ENCODE peak calls at places on chromosome 20, in seven cellular contexts. Y is GM23248; S is neural crest cell; F is ureter; R is right lobe of liver; C is stimulated activated CD4-positive, alpha-beta T cell treated with anti-CD3 and anti-CD28 coated beads, Interleukin-15, amount 100 ng/mL, for 1 hour; B is nucleus accumbens. O is an unnamed sample.

GRCh38 chr20:54062812-54063280 is 7.5 kb downstream of the BCAS1 start:
- DNase-seq in Y (peak; percentile 75), S (no peak), F (no peak), R (no peak), C (no peak), B (peak; percentile 52), O (no peak)

GRCh38 chr20:36385503-36385902 is 79.4 kb downstream of the DLGAP4 start:
- DNase-seq in Y (no peak), S (no peak), F (no peak), R (no peak), C (no peak), B (no peak), O (no peak)

GRCh38 chr20:2619961-2620595 is 32.4 kb upstream of the NOP56 start:
- DNase-seq in Y (peak; percentile 19), S (no peak), F (no peak), R (no peak), C (no peak), B (no peak), O (no peak)

GRCh38 chr20:25308671-25309394 is 60.9 kb downstream of the PYGB start:
- DNase-seq in Y (peak; percentile 84), S (no peak), F (no peak), R (no peak), C (no peak), B (no peak), O (no peak)

GRCh38 chr20:49675368-49676151 is 38.1 kb downstream of the B4GALT5 start:
- DNase-seq in Y (peak; percentile 57), S (no peak), F (no peak), R (no peak), C (no peak), B (no peak), O (no peak)

GRCh38 chr20:50569864-50570836 is 60.0 kb downstream of the PTPN1 start:
- DNase-seq in Y (peak; percentile 57), S (no peak), F (no peak), R (no peak), C (no peak), B (no peak), O (no peak)

GRCh38 chr20:33043731-33044181 is 9.9 kb upstream of the BPIFB3 start:
- DNase-seq in Y (no peak), S (no peak), F (no peak), R (no peak), C (no peak), B (no peak), O (no peak)

GRCh38 chr20:20712004-20712473 is 405 bp downstream of the RALGAPA2 start:
- DNase-seq in Y (peak; percentile 34), S (peak; percentile 23), F (peak; percentile 56), R (peak; percentile 64), C (no peak), B (peak; percentile 35), O (no peak)

GRCh38 chr20:39986231-39986904 is 702.7 kb downstream of the MAFB start:
- DNase-seq in Y (peak; percentile 74), S (peak; percentile 6), F (peak; percentile 56), R (peak; percentile 75), C (no peak), B (no peak), O (peak; percentile 58)

O was measured in ecto neural progenitor cell.